ENCODE peak calls at places on chromosomes 11 and 22, in four cellular contexts. O is GM23248, Q is PC-3, F is GM23338. J is an unnamed sample. For H3K79me2 and H3F3A, the result is how much of the 10 kb centered on the place peaks cover.

GRCh38 chr11:1153951-1154487 is 3.7 kb upstream of the MUC5AC start:
- DNase-seq in Q (peak), O (peak), F (no peak), J (no peak)

GRCh38 chr22:30444632-30445437 is 19.3 kb downstream of the MTFP1 start:
- DNase-seq in Q (peak), O (peak), F (peak), J (peak)

GRCh38 chr11:66996609-66997273 is 21.6 kb downstream of the C11orf86 start:
- DNase-seq in Q (no peak), O (peak), F (no peak), J (no peak)

GRCh38 chr11:83979593-83979992 is 693.4 kb upstream of the CCDC90B start:
- DNase-seq in F (peak), O (no peak), Q (no peak), J (no peak)

GRCh38 chr11:32071811-32072210 is 19.1 kb upstream of the RCN1 start:
- DNase-seq in Q (peak), F (peak), O (peak), J (no peak)

GRCh38 chr22:31246687-31247086 is 34.6 kb downstream of the LIMK2 start:
- DNase-seq in F (no peak), O (no peak), Q (no peak), J (no peak)

GRCh38 chr11:64086263-64086938 is 50.7 kb downstream of the FLRT1 start:
- DNase-seq in F (no peak), Q (no peak), O (peak), J (no peak)

GRCh38 chr11:122556605-122557004 is 98.9 kb upstream of the UBASH3B start:
- DNase-seq in F (peak), O (peak), Q (no peak), J (peak)

GRCh38 chr11:132347156-132348090 is 977.0 kb downstream of the NTM start:
- DNase-seq in Q (no peak), O (no peak), F (peak), J (peak)

GRCh38 chr11:128804481-128804880 is 62.6 kb downstream of the KCNJ1 start:
- DNase-seq in F (no peak), Q (no peak), O (peak), J (no peak)

GRCh38 chr11:9643751-9644150 is 20.1 kb upstream of the SWAP70 start:
- DNase-seq in Q (no peak), F (no peak), O (no peak), J (no peak)

GRCh38 chr11:122721201-122721963 is 65.9 kb downstream of the UBASH3B start:
- DNase-seq in Q (no peak), F (no peak), O (peak), J (no peak)

GRCh38 chr22:24066872-24067271 is 55.8 kb downstream of the CABIN1 start:
- DNase-seq in F (no peak), O (no peak), Q (no peak), J (peak)

GRCh38 chr11:106262852-106263251 is 185.4 kb downstream of the AASDHPPT start:
- DNase-seq in F (no peak), O (no peak), Q (no peak), J (no peak)

GRCh38 chr11:95950905-95951304 is 27.0 kb upstream of the MTMR2 start:
- DNase-seq in F (no peak), Q (no peak), O (no peak), J (no peak)

GRCh38 chr22:42500164-42500835 is 19.3 kb downstream of the RRP7A start:
- DNase-seq in F (peak), O (peak), Q (peak), J (no peak)

GRCh38 chr11:109914809-109915653 is 178.2 kb upstream of the ZC3H12C start:
- DNase-seq in F (no peak), Q (peak), O (peak), J (no peak)

GRCh38 chr11:72042059-72042425 is 38.3 kb downstream of the NUMA1 start:
- DNase-seq in Q (no peak), F (no peak), O (no peak), J (no peak)

GRCh38 chr22:44363214-44363979 is 50.6 kb upstream of the SHISAL1 start:
- DNase-seq in O (peak), F (no peak), Q (peak), J (no peak)

GRCh38 chr22:49779226-49779625 is 48.4 kb downstream of the BRD1 start:
- DNase-seq in F (no peak), O (no peak), Q (no peak), J (no peak)

GRCh38 chr22:25774575-25775026 is 32.6 kb downstream of the MYO18B start:
- DNase-seq in F (peak), O (peak), Q (peak), J (no peak)

GRCh38 chr22:46360097-46360496 is 24.6 kb downstream of the TRMU start:
- DNase-seq in F (no peak), Q (no peak), O (no peak), J (no peak)

GRCh38 chr11:35347921-35348331 is 71.4 kb downstream of the SLC1A2 start:
- DNase-seq in O (peak), F (no peak), Q (no peak), J (no peak)

GRCh38 chr11:48013269-48013901 is 33.0 kb downstream of the PTPRJ start:
- DNase-seq in F (no peak), Q (peak), O (peak), J (no peak)

GRCh38 chr11:119964136-119965025 is 173.5 kb downstream of the TRIM29 start:
- DNase-seq in O (no peak), Q (no peak), F (peak), J (no peak)

GRCh38 chr11:130391692-130392091 is 36.7 kb downstream of the ADAMTS8 start:
- DNase-seq in Q (no peak), O (no peak), F (no peak), J (no peak)

GRCh38 chr11:69355346-69355940 is 61.5 kb downstream of the MYEOV start:
- DNase-seq in O (no peak), F (no peak), Q (no peak), J (no peak)

GRCh38 chr11:36426226-36426848 is 83.7 kb downstream of the TRAF6 start:
- DNase-seq in O (peak), Q (no peak), F (no peak), J (no peak)

GRCh38 chr11:126607374-126607773 is 251.9 kb downstream of the ST3GAL4 start:
- DNase-seq in O (peak), F (peak), Q (peak), J (peak)

GRCh38 chr11:1405186-1406020 is 15.7 kb downstream of the BRSK2 start:
- DNase-seq in F (no peak), Q (no peak), O (no peak), J (no peak)

GRCh38 chr11:67732045-67732787 is 57.8 kb upstream of the ALDH3B2 start:
- DNase-seq in F (peak), O (peak), Q (peak), J (no peak)

GRCh38 chr11:116376547-116376946 is 396.2 kb downstream of the BUD13 start:
- DNase-seq in O (no peak), Q (no peak), F (no peak), J (no peak)

GRCh38 chr11:97856666-97857065 is 1164.1 kb upstream of the CNTN5 start:
- DNase-seq in Q (no peak), F (peak), O (no peak), J (no peak)

GRCh38 chr11:87878373-87878779 is 296.9 kb downstream of the RAB38 start:
- DNase-seq in F (peak), Q (peak), O (peak), J (peak)

GRCh38 chr11:118922745-118923627 is 2.7 kb downstream of the BCL9L start:
- DNase-seq in F (no peak), O (peak), Q (no peak), J (no peak)

GRCh38 chr22:36921309-36922096 is 8.1 kb downstream of the CSF2RB start:
- DNase-seq in Q (no peak), O (no peak), F (no peak), J (no peak)
- H3K79me2 ChIP-seq in Q (under half), O (under half), F (under half), J (half or more)

GRCh38 chr11:2449548-2450320 is 4.9 kb downstream of the KCNQ1 start:
- DNase-seq in F (no peak), Q (no peak), O (no peak), J (no peak)

GRCh38 chr11:2451336-2451735 is 6.5 kb downstream of the KCNQ1 start:
- DNase-seq in Q (no peak), O (no peak), F (no peak), J (no peak)

GRCh38 chr11:2451916-2452694 is 7.3 kb downstream of the KCNQ1 start:
- DNase-seq in O (peak), Q (no peak), F (no peak), J (peak)

GRCh38 chr11:2448661-2449547 is 4.1 kb downstream of the KCNQ1 start:
- DNase-seq in O (no peak), F (no peak), Q (no peak), J (no peak)

GRCh38 chr11:2450321-2451041 is 5.7 kb downstream of the KCNQ1 start:
- DNase-seq in Q (no peak), O (no peak), F (no peak), J (no peak)
- H2AFZ ChIP-seq in Q (no peak), O (no peak), F (no peak), J (no peak)

GRCh38 chr22:28874061-28874460 is 9.3 kb upstream of the ZNRF3 start:
- DNase-seq in F (no peak), Q (no peak), O (no peak), J (no peak)
- H3F3A ChIP-seq in F (under half), Q (under half), O (under half), J (under half)

DNA sequence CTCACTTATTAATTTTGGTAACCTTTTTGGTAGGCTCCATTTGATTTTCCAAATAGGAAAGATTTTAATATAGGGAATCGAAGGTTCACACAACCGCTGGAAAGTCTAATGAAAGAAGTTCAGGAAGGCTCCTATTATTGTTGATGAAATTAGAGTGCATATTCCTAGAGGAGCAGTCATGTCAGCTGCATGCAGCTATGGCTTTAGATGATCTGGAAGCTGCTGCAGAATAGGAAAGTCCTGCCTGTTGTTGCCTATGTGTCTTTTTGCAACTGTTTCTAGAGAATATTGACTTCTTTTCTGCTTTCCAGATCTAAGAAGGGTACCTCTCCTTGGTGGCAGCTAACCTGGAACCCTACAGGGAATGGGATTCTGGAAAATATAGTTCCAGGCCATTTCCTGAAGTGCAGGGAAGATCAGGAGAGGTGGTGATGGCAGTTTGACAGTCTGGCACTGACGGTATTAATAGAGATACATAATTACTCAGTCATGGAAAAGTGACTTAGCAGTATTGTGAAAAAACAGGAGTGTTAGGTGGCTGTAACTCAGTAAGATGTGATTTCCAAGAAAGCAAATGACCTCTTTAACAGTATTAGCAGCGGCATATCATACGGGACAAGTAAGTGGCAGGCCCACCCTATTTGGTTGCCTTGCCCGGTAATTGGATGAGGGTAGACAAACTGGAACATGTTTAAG is 54.0 kb downstream of the TNRC6B start:
- DNase-seq in F (no peak), O (no peak), Q (no peak), J (no peak)
- H3K79me2 ChIP-seq in F (half or more), O (half or more), Q (under half), J (half or more)

GRCh38 chr11:124873980-124874379 is 8.7 kb downstream of the ROBO3 start:
- DNase-seq in O (no peak), F (no peak), Q (no peak), J (no peak)

GRCh38 chr11:124874571-124875255 is 9.5 kb downstream of the ROBO3 start:
- DNase-seq in Q (no peak), O (no peak), F (no peak), J (no peak)

GRCh38 chr11:124876818-124877630 is 11.8 kb downstream of the ROBO3 start:
- DNase-seq in Q (no peak), F (peak), O (no peak), J (no peak)

GRCh38 chr11:124875943-124876817 is 10.9 kb downstream of the ROBO3 start:
- DNase-seq in F (peak), O (peak), Q (peak), J (peak)

GRCh38 chr11:124875401-124875800 is 10.2 kb downstream of the ROBO3 start:
- DNase-seq in O (no peak), F (no peak), Q (no peak), J (no peak)
- H2AFZ ChIP-seq in O (peak), F (peak), Q (peak), J (no peak)

DNA sequence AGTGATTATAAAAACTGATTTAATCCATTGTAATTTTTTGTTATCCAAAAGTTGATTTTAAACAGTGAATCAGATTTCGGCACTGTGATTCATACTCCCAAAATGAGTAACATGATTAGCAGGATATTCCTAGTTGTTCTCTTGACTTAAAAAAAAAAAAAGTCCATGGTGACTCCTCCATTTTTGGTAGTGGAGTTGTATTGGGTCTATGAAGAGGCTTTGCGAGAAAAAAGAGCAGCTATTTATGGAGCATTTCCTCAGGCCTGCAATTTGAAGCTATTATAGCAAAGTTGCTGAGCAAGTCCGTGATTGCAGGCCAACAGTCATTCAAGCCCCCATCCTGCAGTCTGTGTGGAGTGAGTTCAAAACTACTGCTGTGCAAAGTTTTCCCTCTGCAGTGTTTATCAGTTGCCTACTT is 28.8 kb downstream of the YAP1 start:
- DNase-seq in F (peak), O (peak), Q (peak), J (no peak)
- H3F3A ChIP-seq in F (under half), O (half or more), Q (under half), J (under half)

DNA sequence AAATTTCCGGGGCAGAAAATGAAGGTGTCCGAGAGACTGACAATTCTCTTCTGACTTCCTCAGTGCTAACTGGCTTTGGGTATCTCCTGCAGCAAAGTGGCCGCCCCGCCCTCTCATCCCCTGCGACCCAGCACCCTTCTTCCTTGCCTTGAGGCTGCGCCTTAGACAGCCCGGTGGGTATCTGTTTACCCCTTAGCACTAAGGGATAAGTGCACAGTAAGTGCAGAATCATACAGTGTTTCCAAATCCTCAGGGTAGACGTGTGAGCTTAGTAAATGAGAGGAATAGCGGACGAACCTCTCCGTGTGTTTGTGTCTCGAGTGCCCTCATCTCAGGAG is 368 bp upstream of the CHORDC1 start:
- DNase-seq in O (no peak), Q (no peak), F (no peak), J (no peak)
- H3K79me2 ChIP-seq in O (half or more), Q (half or more), F (under half), J (half or more)

GRCh38 chr11:33700425-33701271 is at the start of gene C11orf91:
- DNase-seq in F (peak), O (peak), Q (peak), J (peak)
- H2AFZ ChIP-seq in F (peak), O (peak), Q (peak), J (peak)

DNA sequence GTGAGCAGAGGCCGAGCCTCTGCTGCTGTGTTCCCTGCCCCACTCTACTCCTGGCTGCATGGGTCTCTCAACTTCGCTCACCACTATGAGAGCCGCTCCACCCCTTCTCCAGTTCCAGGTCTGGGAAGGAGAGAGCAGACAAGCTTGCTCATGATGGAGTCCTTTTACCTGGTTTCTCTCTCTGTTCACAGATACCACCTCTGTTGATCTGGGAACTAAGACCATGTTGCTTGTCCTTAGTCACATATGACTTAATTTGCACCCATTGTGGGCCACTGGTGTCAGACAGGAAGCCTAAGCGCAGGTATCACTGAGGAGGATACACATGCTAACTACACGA is 26.8 kb downstream of the MCM5 start:
- DNase-seq in F (no peak), Q (no peak), O (no peak), J (no peak)
- H3F3A ChIP-seq in F (half or more), Q (under half), O (under half), J (under half)

DNA sequence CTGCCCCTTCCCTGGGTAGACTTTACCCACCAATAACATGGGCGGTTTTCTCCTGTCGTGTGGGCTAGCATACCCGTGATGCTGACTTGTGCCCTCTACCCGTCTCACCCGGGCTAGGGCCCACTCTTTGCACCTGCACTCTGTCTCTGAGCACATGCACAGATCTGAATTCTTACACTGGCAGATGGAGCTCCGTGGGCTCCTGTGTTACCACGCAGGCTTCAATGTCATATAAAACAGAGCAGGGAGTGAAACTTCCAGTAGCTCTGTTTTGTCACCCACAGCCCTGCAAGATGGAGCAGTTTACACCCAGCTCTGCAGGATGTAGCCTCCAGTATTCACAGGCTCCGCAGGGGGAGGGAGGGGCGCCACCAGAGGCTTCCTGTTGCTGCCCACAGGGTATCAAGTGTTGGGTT is 1.7 kb downstream of the DGKZ start:
- DNase-seq in O (no peak), Q (no peak), F (no peak), J (peak)
- H3K79me2 ChIP-seq in O (half or more), Q (half or more), F (half or more), J (half or more)

J was measured in MM.1S.